ENCODE peak calls at places on chromosomes 2 and 18, in seven cellular contexts. Q is hepatocyte, L is HepG2, U is fibroblast of lung, O is mammary epithelial cell, Z is GM23248, Y is PC-3. G is an unnamed sample.

GRCh38 chr2:29634918-29635317 is 286.5 kb downstream of the ALK start:
- DNase-seq in Q (no peak), O (no peak), Z (no peak), U (no peak), Y (no peak), L (no peak), G (no peak)

GRCh38 chr2:80030135-80030534 is 274.4 kb downstream of the LRRTM1 start:
- DNase-seq in Y (no peak), L (no peak), Q (no peak), Z (no peak), U (no peak), O (no peak), G (no peak)

GRCh38 chr2:190188289-190188688 is 125.8 kb upstream of the MSTN start:
- DNase-seq in O (no peak), L (no peak), U (no peak), Y (no peak), Q (no peak), Z (no peak), G (no peak)

GRCh38 chr2:68716539-68716938 is 18.1 kb upstream of the ARHGAP25 start:
- DNase-seq in Q (no peak), O (no peak), L (no peak), Y (no peak), Z (no peak), U (no peak), G (no peak)

GRCh38 chr2:102488063-102488462 is 15.0 kb downstream of the SLC9A4 start:
- DNase-seq in Q (peak), L (no peak), Z (peak), U (peak), O (peak), Y (peak), G (no peak)

GRCh38 chr2:219613671-219614070 is 13.8 kb upstream of the SLC4A3 start:
- DNase-seq in U (no peak), Y (no peak), O (no peak), Q (no peak), Z (no peak), L (no peak), G (no peak)

GRCh38 chr18:49013961-49014604 is 63.3 kb upstream of the SMAD7 start:
- DNase-seq in U (no peak), O (no peak), Z (no peak), Y (no peak), L (no peak), Q (peak), G (no peak)

GRCh38 chr2:214593723-214594122 is 182.9 kb downstream of the VWC2L start:
- DNase-seq in Z (peak), L (peak), U (peak), O (no peak), Q (peak), Y (peak), G (peak)

GRCh38 chr18:54878662-54879058 is 50.4 kb downstream of the RAB27B start:
- DNase-seq in Z (peak), U (no peak), L (no peak), Y (no peak), O (no peak), Q (no peak), G (no peak)

GRCh38 chr18:6955304-6955703 is 162.3 kb downstream of the LAMA1 start:
- DNase-seq in L (no peak), Q (no peak), O (no peak), Y (no peak), U (no peak), Z (no peak), G (no peak)

GRCh38 chr2:85862426-85862825 is 26.4 kb downstream of the ST3GAL5 start:
- DNase-seq in O (no peak), Y (no peak), L (no peak), Z (no peak), Q (no peak), U (no peak), G (no peak)

GRCh38 chr18:75783816-75784215 is 356.3 kb upstream of the SMIM21 start:
- DNase-seq in L (no peak), O (no peak), U (no peak), Q (no peak), Z (no peak), Y (no peak), G (no peak)

GRCh38 chr2:9071032-9071431 is 67.5 kb upstream of the MBOAT2 start:
- DNase-seq in Z (peak), L (peak), U (peak), O (peak), Y (peak), Q (peak), G (no peak)

GRCh38 chr18:4640349-4641012 is 185.4 kb upstream of the DLGAP1 start:
- DNase-seq in Y (no peak), Q (no peak), U (no peak), L (no peak), Z (no peak), O (no peak), G (peak)

GRCh38 chr2:171798156-171798815 is 95.8 kb downstream of the SLC25A12 start:
- DNase-seq in Q (no peak), Z (peak), U (peak), L (peak), O (peak), Y (peak), G (peak)

GRCh38 chr18:48709371-48709770 is 170.5 kb downstream of the CTIF start:
- DNase-seq in O (no peak), Q (no peak), L (no peak), U (no peak), Z (no peak), Y (no peak), G (peak)

GRCh38 chr2:25354116-25354515 is 12.4 kb upstream of the DNMT3A start:
- DNase-seq in Y (no peak), Z (no peak), U (no peak), L (no peak), O (no peak), Q (no peak), G (no peak)

GRCh38 chr2:189536830-189537229 is 43.8 kb downstream of the SLC40A1 start:
- DNase-seq in U (no peak), L (no peak), Y (no peak), Z (no peak), Q (no peak), O (no peak), G (no peak)

GRCh38 chr2:224847961-224848850 is 132.0 kb upstream of the CCDC195 start:
- DNase-seq in O (peak), U (peak), L (no peak), Q (peak), Y (peak), Z (peak), G (no peak)

GRCh38 chr2:63056309-63057065 is 5.9 kb downstream of the OTX1 start:
- DNase-seq in Y (no peak), Z (peak), Q (peak), O (no peak), U (no peak), L (no peak), G (peak)
- TF ChIP-seq EZH2 in Y (no peak), Z (peak), Q (no peak), O (no peak), U (no peak), L (no peak), G (peak)

GRCh38 chr2:133888816-133889215 is 320.6 kb upstream of the NCKAP5 start:
- DNase-seq in O (no peak), Y (no peak), Q (no peak), U (no peak), L (no peak), Z (no peak), G (no peak)

GRCh38 chr2:133885847-133886246 is 317.6 kb upstream of the NCKAP5 start:
- DNase-seq in L (no peak), Z (no peak), Y (peak), Q (no peak), U (no peak), O (peak), G (no peak)

GRCh38 chr2:133888107-133888506 is 319.8 kb upstream of the NCKAP5 start:
- DNase-seq in L (no peak), Z (no peak), U (no peak), Q (no peak), Y (no peak), O (no peak), G (no peak)

GRCh38 chr2:133887676-133888040 is 319.4 kb upstream of the NCKAP5 start:
- DNase-seq in U (no peak), Q (no peak), Y (peak), O (peak), L (no peak), Z (peak), G (no peak)

GRCh38 chr2:133886735-133887675 is 318.7 kb upstream of the NCKAP5 start:
- DNase-seq in O (peak), Y (peak), U (peak), L (peak), Z (peak), Q (peak), G (peak)
- H3K4me2 ChIP-seq in O (peak), Y (peak), U (peak), L (peak), Z (peak), Q (peak), G (no peak)

GRCh38 chr2:11750422-11750821 is 4.0 kb downstream of the LPIN1 start:
- DNase-seq in Z (peak), L (no peak), O (peak), Y (no peak), U (no peak), Q (no peak), G (no peak)

GRCh38 chr2:11748018-11748860 is 1.8 kb downstream of the LPIN1 start:
- DNase-seq in Z (no peak), U (no peak), O (no peak), Y (no peak), Q (no peak), L (no peak), G (no peak)

GRCh38 chr2:11749646-11750349 is 3.4 kb downstream of the LPIN1 start:
- DNase-seq in Y (no peak), Z (no peak), Q (no peak), O (no peak), U (peak), L (no peak), G (no peak)

GRCh38 chr2:11750917-11751316 is 4.5 kb downstream of the LPIN1 start:
- DNase-seq in L (no peak), O (peak), U (no peak), Q (no peak), Y (no peak), Z (no peak), G (no peak)

GRCh38 chr2:11748861-11749645 is 2.6 kb downstream of the LPIN1 start:
- DNase-seq in U (no peak), Q (no peak), L (no peak), Y (no peak), Z (no peak), O (no peak), G (no peak)
- H3K27ac ChIP-seq in U (peak), Q (no peak), L (no peak), Y (no peak), Z (no peak), O (no peak), G (no peak)

GRCh38 chr18:45566025-45566740 is 49.1 kb upstream of the SLC14A2 start:
- DNase-seq in U (peak), L (no peak), O (peak), Z (peak), Q (peak), Y (no peak), G (no peak)
- TF ChIP-seq EZH2 in U (no peak), L (no peak), O (no peak), Z (no peak), Q (no peak), Y (no peak), G (no peak)

GRCh38 chr2:88913280-88913679 is 221.8 kb downstream of the RPIA start:
- DNase-seq in Z (no peak), Q (no peak), L (no peak), O (no peak), U (no peak), Y (no peak), G (no peak)
- H3K4me2 ChIP-seq in Z (no peak), Q (no peak), L (no peak), O (no peak), U (no peak), Y (no peak), G (no peak)

GRCh38 chr2:97910403-97911209 is 85.1 kb downstream of the TMEM131 start:
- DNase-seq in U (no peak), O (no peak), L (no peak), Z (no peak), Y (no peak), Q (no peak), G (no peak)

GRCh38 chr2:97908208-97908676 is 87.5 kb downstream of the TMEM131 start:
- DNase-seq in L (no peak), Q (no peak), O (no peak), Y (no peak), Z (no peak), U (no peak), G (no peak)

GRCh38 chr2:97905294-97905693 is 90.5 kb downstream of the TMEM131 start:
- DNase-seq in O (no peak), Q (no peak), U (no peak), L (no peak), Y (no peak), Z (no peak), G (no peak)

GRCh38 chr2:97907667-97908066 is 88.1 kb downstream of the TMEM131 start:
- DNase-seq in Y (no peak), U (no peak), O (no peak), Q (no peak), L (no peak), Z (no peak), G (no peak)

GRCh38 chr2:97906309-97906708 is 89.4 kb downstream of the TMEM131 start:
- DNase-seq in O (no peak), U (no peak), Y (peak), Q (no peak), Z (no peak), L (no peak), G (no peak)
- H3K27ac ChIP-seq in O (no peak), U (no peak), Y (no peak), Q (no peak), Z (no peak), L (no peak), G (no peak)

DNA sequence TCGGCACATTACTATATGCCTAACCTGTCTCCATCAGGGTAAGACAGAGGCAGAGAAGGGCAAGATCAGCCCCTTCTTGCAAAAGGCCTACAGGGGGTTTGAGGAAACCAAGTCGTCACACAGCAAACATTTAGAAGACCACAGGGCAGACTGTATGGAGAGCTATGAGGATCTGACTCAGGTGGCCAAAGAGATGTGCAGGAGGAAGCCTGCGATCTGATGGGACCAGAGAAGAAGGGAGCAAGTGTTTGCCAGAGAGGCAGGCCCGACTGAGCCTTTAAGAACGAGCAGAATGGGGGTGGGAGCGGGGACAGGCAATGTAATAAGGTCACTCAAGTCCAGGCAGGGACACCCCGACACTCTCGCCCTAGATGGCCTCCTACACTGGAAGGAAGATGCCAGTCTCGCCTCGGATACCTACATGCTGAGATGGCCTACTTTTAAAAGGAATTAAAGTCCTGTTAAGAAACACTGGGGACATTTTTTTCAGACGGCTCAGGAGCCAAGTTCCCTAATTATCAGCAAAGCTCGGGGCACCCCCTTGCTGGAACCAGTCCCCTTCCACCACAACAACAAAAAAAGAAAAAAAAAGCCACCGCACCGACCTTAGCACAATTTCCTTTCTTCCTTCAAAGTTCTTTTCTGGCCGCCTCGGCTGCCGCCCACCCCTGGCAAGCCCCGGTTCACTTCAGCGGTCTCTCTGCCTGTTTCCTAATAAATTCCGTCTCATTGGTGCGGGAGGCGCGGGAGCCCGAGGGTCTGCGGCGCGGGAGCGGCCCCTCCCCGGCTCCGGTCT is 1.5 kb downstream of the SFXN5 start:
- DNase-seq in U (no peak), O (peak), Y (peak), Q (peak), Z (peak), L (peak), G (no peak)
- TF ChIP-seq EZH2 in U (no peak), O (no peak), Y (no peak), Q (no peak), Z (no peak), L (no peak), G (peak)

GRCh38 chr2:135985826-135986393 is 484 bp upstream of the DARS1 start:
- DNase-seq in Q (no peak), Y (no peak), L (no peak), O (no peak), Z (no peak), U (no peak), G (no peak)

GRCh38 chr2:135984199-135985017 is 1.0 kb downstream of the DARS1 start:
- DNase-seq in O (no peak), Q (no peak), U (no peak), Z (peak), Y (no peak), L (no peak), G (no peak)

GRCh38 chr2:135985018-135985825 is at the start of gene DARS1:
- DNase-seq in O (peak), Q (peak), Z (peak), U (peak), L (peak), Y (peak), G (peak)

GRCh38 chr2:135987441-135987840 is 2.0 kb upstream of the DARS1 start:
- DNase-seq in L (no peak), Q (no peak), U (no peak), Y (no peak), O (no peak), Z (no peak), G (no peak)

DNA sequence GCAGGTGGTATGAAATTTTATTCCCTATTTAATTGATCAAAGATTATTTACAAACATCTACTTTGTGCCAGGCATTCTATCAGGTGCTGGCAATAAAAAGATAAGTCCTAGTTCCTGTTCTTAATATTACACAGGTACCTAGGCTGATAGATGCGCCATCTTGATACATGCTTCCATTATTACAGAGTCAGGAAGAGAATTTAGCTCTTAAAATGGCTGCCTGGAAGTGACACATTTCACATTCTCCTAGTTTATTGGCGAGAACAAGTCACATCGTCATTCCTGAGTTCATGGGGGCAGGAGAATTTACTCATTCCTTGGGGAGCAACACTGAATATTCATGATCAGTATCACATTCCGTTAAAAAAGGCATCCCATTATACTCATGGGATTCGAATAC is 1.1 kb upstream of the DARS1 start:
- DNase-seq in Y (no peak), Q (no peak), L (no peak), O (no peak), U (no peak), Z (no peak), G (no peak)
- H3K4me2 ChIP-seq in Y (no peak), Q (peak), L (peak), O (no peak), U (no peak), Z (no peak), G (no peak)